ENCODE peak calls at places on chromosomes 7 and 10, in four cellular contexts. S is HEK293T, U is HFF-Myc, N is GM13977. L is an unnamed sample.

GRCh38 chr10:89867964-89868363 is 166.6 kb downstream of the KIF20B start:
- DNase-seq in S (no peak), U (no peak), N (no peak), L (no peak)

GRCh38 chr7:66181329-66181728 is 23.8 kb upstream of the TPST1 start:
- DNase-seq in S (no peak), U (no peak), N (no peak), L (no peak)

GRCh38 chr10:72037266-72037665 is 51.1 kb downstream of the SPOCK2 start:
- DNase-seq in S (no peak), U (no peak), N (no peak), L (no peak)

GRCh38 chr7:124072603-124073324 is 39.9 kb upstream of the TMEM229A start:
- DNase-seq in S (no peak), U (peak; percentile 14), N (no peak), L (no peak)

GRCh38 chr7:119232091-119232490 is 1007.6 kb downstream of the ANKRD7 start:
- DNase-seq in S (no peak), U (no peak), N (no peak), L (no peak)

GRCh38 chr10:63614371-63614891 is 93.2 kb downstream of the REEP3 start:
- DNase-seq in S (no peak), U (peak; percentile 57), N (no peak), L (peak; percentile 62)

GRCh38 chr10:23897864-23898263 is 311.1 kb upstream of the KIAA1217 start:
- DNase-seq in S (no peak), U (no peak), N (no peak), L (no peak)

GRCh38 chr10:7269988-7270387 is 140.8 kb downstream of the SFMBT2 start:
- DNase-seq in S (no peak), U (no peak), N (no peak), L (no peak)

GRCh38 chr7:3559178-3559765 is 258.2 kb downstream of the SDK1 start:
- DNase-seq in S (no peak), U (no peak), N (no peak), L (no peak)

GRCh38 chr7:147400221-147400689 is 1190.3 kb upstream of the C7orf33 start:
- DNase-seq in S (no peak), U (no peak), N (no peak), L (no peak)

GRCh38 chr10:119525116-119525515 is 17.4 kb downstream of the RGS10 start:
- DNase-seq in S (no peak), U (no peak), N (no peak), L (no peak)

GRCh38 chr10:70267161-70267933 is 16.5 kb downstream of the NPFFR1 start:
- DNase-seq in S (peak; percentile 19), U (peak; percentile 94), N (no peak), L (no peak)

GRCh38 chr7:134905375-134905774 is 80.9 kb upstream of the AGBL3 start:
- DNase-seq in S (no peak), U (peak; percentile 78), N (no peak), L (no peak)

GRCh38 chr10:111338035-111338434 is 261.2 kb downstream of the ADRA2A start:
- DNase-seq in S (no peak), U (no peak), N (no peak), L (no peak)

GRCh38 chr7:2499719-2500430 is 19.7 kb upstream of the LFNG start:
- DNase-seq in S (no peak), U (no peak), N (no peak), L (no peak)

GRCh38 chr7:159023746-159024145 is 120.9 kb downstream of the VIPR2 start:
- DNase-seq in S (no peak), U (no peak), N (no peak), L (no peak)

GRCh38 chr7:124762611-124763143 is 2.9 kb downstream of the GPR37 start:
- DNase-seq in S (no peak), U (no peak), N (no peak), L (no peak)

GRCh38 chr7:131338173-131338572 is 10.5 kb downstream of the MKLN1 start:
- DNase-seq in S (no peak), U (no peak), N (no peak), L (peak; percentile 38)

GRCh38 chr7:155996718-155997059 is 184.4 kb upstream of the SHH start:
- DNase-seq in S (no peak), U (no peak), N (no peak), L (peak; percentile 13)

GRCh38 chr7:44277851-44278250 is 47.5 kb downstream of the CAMK2B start:
- DNase-seq in S (no peak), U (peak; percentile 22), N (no peak), L (no peak)

GRCh38 chr7:83985766-83986165 is 208.8 kb downstream of the SEMA3A start:
- DNase-seq in S (no peak), U (no peak), N (no peak), L (no peak)

GRCh38 chr10:132687893-132688579 is 97.9 kb downstream of the NKX6-2 start:
- DNase-seq in S (no peak), U (no peak), N (no peak), L (no peak)

GRCh38 chr10:124002391-124003069 is 90.9 kb downstream of the CHST15 start:
- DNase-seq in S (no peak), U (no peak), N (no peak), L (no peak)

GRCh38 chr10:58396057-58396456 is 10.8 kb downstream of the TFAM start:
- DNase-seq in S (no peak), U (no peak), N (no peak), L (no peak)

GRCh38 chr7:138000081-138000701 is 1.7 kb downstream of the CREB3L2 start:
- DNase-seq in S (peak; percentile 46), U (peak; percentile 94), N (no peak), L (peak; percentile 79)

GRCh38 chr10:46544989-46545791 is 11.3 kb downstream of the GPRIN2 start:
- DNase-seq in S (no peak), U (no peak), N (no peak), L (peak; percentile 68)

GRCh38 chr7:136009488-136010079 is 32.4 kb upstream of the MTPN start:
- DNase-seq in S (peak; percentile 45), U (peak; percentile 17), N (peak; percentile 28), L (peak; percentile 78)

GRCh38 chr10:10499839-10500238 is 517.8 kb upstream of the CELF2 start:
- DNase-seq in S (no peak), U (no peak), N (no peak), L (no peak)

GRCh38 chr7:26052721-26053120 is 99.3 kb upstream of the NFE2L3 start:
- DNase-seq in S (no peak), U (no peak), N (no peak), L (no peak)

GRCh38 chr10:122503004-122503403 is 41.7 kb downstream of the HTRA1 start:
- DNase-seq in S (no peak), U (no peak), N (no peak), L (no peak)

GRCh38 chr7:158386866-158387820 is 200.5 kb downstream of the PTPRN2 start:
- DNase-seq in S (no peak), U (no peak), N (no peak), L (no peak)